ENCODE peak calls at places on chromosome 3, in five cellular contexts. P, J, W, H and S are unnamed samples.

GRCh38 chr3:150227839-150228238 is 180.3 kb upstream of the TSC22D2 start:
- DNase-seq in P (peak; percentile 91), J (no peak), W (no peak), H (peak; percentile 44), S (peak; percentile 69)

GRCh38 chr3:18469775-18470174 is 44.6 kb upstream of the SATB1 start:
- DNase-seq in P (no peak), J (no peak), W (no peak), H (peak; percentile 8), S (no peak)

GRCh38 chr3:194930439-194931204 is 244.9 kb downstream of the FAM43A start:
- DNase-seq in P (no peak), J (no peak), W (peak; percentile 84), H (no peak), S (peak; percentile 85)

GRCh38 chr3:43453981-43454380 is 167.6 kb downstream of the SNRK start:
- DNase-seq in P (no peak), J (no peak), W (no peak), H (no peak), S (no peak)

GRCh38 chr3:79001255-79001654 is 766.5 kb downstream of the ROBO1 start:
- DNase-seq in P (no peak), J (no peak), W (no peak), H (no peak), S (no peak)

GRCh38 chr3:104436536-104436935 is 930.2 kb upstream of the ALCAM start:
- DNase-seq in P (no peak), J (no peak), W (no peak), H (no peak), S (no peak)

GRCh38 chr3:144643778-144644191 is 672.2 kb downstream of the DIPK2A start:
- DNase-seq in P (no peak), J (no peak), W (no peak), H (no peak), S (no peak)

GRCh38 chr3:49805367-49805782 is 2.3 kb downstream of the INKA1 start:
- DNase-seq in P (no peak), J (no peak), W (peak; percentile 89), H (no peak), S (no peak)

GRCh38 chr3:20280257-20280656 is 94.3 kb upstream of the SGO1 start:
- DNase-seq in P (no peak), J (no peak), W (no peak), H (no peak), S (no peak)

GRCh38 chr3:157543491-157544035 is 40.3 kb upstream of the VEPH1 start:
- DNase-seq in P (no peak), J (no peak), W (no peak), H (no peak), S (no peak)

GRCh38 chr3:10513306-10513705 is 7.9 kb upstream of the ATP2B2 start:
- DNase-seq in P (no peak), J (no peak), W (peak; percentile 59), H (no peak), S (no peak)

GRCh38 chr3:179660872-179661271 is 8.0 kb downstream of the USP13 start:
- DNase-seq in P (no peak), J (no peak), W (no peak), H (no peak), S (no peak)

GRCh38 chr3:14138878-14139659 is 14.2 kb downstream of the TMEM43 start:
- DNase-seq in P (no peak), J (no peak), W (no peak), H (no peak), S (no peak)

GRCh38 chr3:111581403-111582113 is 13.6 kb downstream of the ZBED2 start:
- DNase-seq in P (no peak), J (no peak), W (no peak), H (no peak), S (no peak)

GRCh38 chr3:61464785-61465184 is 96.6 kb upstream of the PTPRG start:
- DNase-seq in P (no peak), J (no peak), W (no peak), H (no peak), S (no peak)

GRCh38 chr3:184129012-184129411 is 6.1 kb upstream of the EIF2B5 start:
- DNase-seq in P (peak; percentile 59), J (no peak), W (no peak), H (no peak), S (peak; percentile 39)

GRCh38 chr3:58502832-58503231 is 10.9 kb downstream of the KCTD6 start:
- DNase-seq in P (no peak), J (no peak), W (no peak), H (no peak), S (no peak)

GRCh38 chr3:132464066-132464465 is 46.8 kb downstream of the DNAJC13 start:
- DNase-seq in P (no peak), J (no peak), W (no peak), H (no peak), S (peak; percentile 42)

GRCh38 chr3:114848087-114848486 is 299.0 kb downstream of the ZBTB20 start:
- DNase-seq in P (no peak), J (no peak), W (no peak), H (no peak), S (no peak)

GRCh38 chr3:73610493-73610892 is 14.2 kb downstream of the PDZRN3 start:
- DNase-seq in P (no peak), J (no peak), W (no peak), H (no peak), S (no peak)

GRCh38 chr3:44419159-44419922 is 58.1 kb downstream of the ZNF445 start:
- DNase-seq in P (no peak), J (no peak), W (no peak), H (no peak), S (no peak)

GRCh38 chr3:55434789-55435188 is 52.3 kb downstream of the WNT5A start:
- DNase-seq in P (peak; percentile 48), J (no peak), W (no peak), H (peak; percentile 8), S (peak; percentile 49)

GRCh38 chr3:159455741-159456181 is 532.9 kb upstream of the IL12A start:
- DNase-seq in P (no peak), J (no peak), W (no peak), H (no peak), S (peak; percentile 74)

GRCh38 chr3:176075491-176075890 is 1121.8 kb downstream of the TBL1XR1 start:
- DNase-seq in P (no peak), J (no peak), W (no peak), H (no peak), S (no peak)

GRCh38 chr3:119145128-119145499 is 851 bp upstream of the TEX55 start:
- DNase-seq in P (no peak), J (no peak), W (no peak), H (no peak), S (no peak)

GRCh38 chr3:13824521-13825316 is 55.2 kb downstream of the WNT7A start:
- DNase-seq in P (no peak), J (no peak), W (peak; percentile 29), H (no peak), S (no peak)

GRCh38 chr3:30914696-30915095 is 20.2 kb upstream of the GADL1 start:
- DNase-seq in P (no peak), J (no peak), W (no peak), H (no peak), S (no peak)

GRCh38 chr3:36219398-36219797 is 160.9 kb upstream of the STAC start:
- DNase-seq in P (no peak), J (no peak), W (no peak), H (peak; percentile 54), S (peak; percentile 87)

GRCh38 chr3:134406331-134407246 is 32.3 kb upstream of the AMOTL2 start:
- DNase-seq in P (peak; percentile 79), J (no peak), W (no peak), H (no peak), S (no peak)

GRCh38 chr3:101849714-101850326 is 506 bp downstream of the NFKBIZ start:
- DNase-seq in P (peak; percentile 55), J (peak; percentile 48), W (peak; percentile 95), H (no peak), S (no peak)

GRCh38 chr3:49641292-49641691 is 32.9 kb upstream of the APEH start:
- DNase-seq in P (no peak), J (no peak), W (no peak), H (no peak), S (no peak)

GRCh38 chr3:129560931-129561594 is 18.1 kb downstream of the H1-8 start:
- DNase-seq in P (no peak), J (no peak), W (peak; percentile 88), H (no peak), S (peak; percentile 96)

GRCh38 chr3:99895706-99896441 is 78.2 kb downstream of the CMSS1 start:
- DNase-seq in P (no peak), J (no peak), W (no peak), H (peak; percentile 91), S (peak; percentile 86)

GRCh38 chr3:80086426-80086825 is 318.6 kb upstream of the ROBO1 start:
- DNase-seq in P (no peak), J (no peak), W (no peak), H (no peak), S (no peak)

GRCh38 chr3:129318921-129319320 is 40.3 kb downstream of the HMCES start:
- DNase-seq in P (no peak), J (no peak), W (no peak), H (no peak), S (no peak)

GRCh38 chr3:137065381-137065780 is 107.6 kb downstream of the IL20RB start:
- DNase-seq in P (peak; percentile 14), J (no peak), W (no peak), H (no peak), S (no peak)